ENCODE peak calls at places on chromosomes 16 and 17, in eight cellular contexts. One of them, this sample, is unnamed. For H3K4me1, the result is how much of the 10 kb centered on the place peaks cover.

GRCh38 chr17:66175892-66176291 is 16.0 kb downstream of the CEP112 start:
- DNase-seq in GM12878: no peak
- DNase-seq in pancreas: no peak
- DNase-seq in A549: no peak
- DNase-seq in SK-N-SH: no peak
- DNase-seq in body of pancreas: no peak
- DNase-seq in transverse colon: no peak
- DNase-seq in cardiac muscle cell: no peak
- DNase-seq in this sample: no peak

GRCh38 chr16:70689035-70689969 is 3.4 kb upstream of the MTSS2 start:
- DNase-seq in GM12878: no peak
- DNase-seq in pancreas: no peak
- DNase-seq in A549: no peak
- DNase-seq in SK-N-SH: no peak
- DNase-seq in body of pancreas: peak
- DNase-seq in transverse colon: peak
- DNase-seq in cardiac muscle cell: no peak
- DNase-seq in this sample: no peak

GRCh38 chr17:66200685-66201092 is 8.8 kb upstream of the CEP112 start:
- DNase-seq in GM12878: no peak
- DNase-seq in pancreas: peak
- DNase-seq in A549: peak
- DNase-seq in SK-N-SH: peak
- DNase-seq in body of pancreas: peak
- DNase-seq in transverse colon: peak
- DNase-seq in cardiac muscle cell: peak
- DNase-seq in this sample: peak

GRCh38 chr16:24511801-24512200 is 27.6 kb upstream of the RBBP6 start:
- DNase-seq in GM12878: no peak
- DNase-seq in pancreas: no peak
- DNase-seq in A549: no peak
- DNase-seq in SK-N-SH: no peak
- DNase-seq in body of pancreas: no peak
- DNase-seq in transverse colon: no peak
- DNase-seq in cardiac muscle cell: no peak
- DNase-seq in this sample: no peak

GRCh38 chr16:11768850-11769249 is 26.2 kb upstream of the TXNDC11 start:
- DNase-seq in GM12878: peak
- DNase-seq in pancreas: no peak
- DNase-seq in A549: no peak
- DNase-seq in SK-N-SH: no peak
- DNase-seq in body of pancreas: no peak
- DNase-seq in transverse colon: no peak
- DNase-seq in cardiac muscle cell: no peak
- DNase-seq in this sample: no peak

GRCh38 chr16:85659805-85660511 is 28.8 kb downstream of the GINS2 start:
- DNase-seq in GM12878: no peak
- DNase-seq in pancreas: no peak
- DNase-seq in A549: peak
- DNase-seq in SK-N-SH: peak
- DNase-seq in body of pancreas: peak
- DNase-seq in transverse colon: peak
- DNase-seq in cardiac muscle cell: peak
- DNase-seq in this sample: peak

GRCh38 chr16:2072926-2073325 is 25.1 kb downstream of the TSC2 start:
- DNase-seq in GM12878: no peak
- DNase-seq in pancreas: no peak
- DNase-seq in A549: no peak
- DNase-seq in SK-N-SH: no peak
- DNase-seq in body of pancreas: no peak
- DNase-seq in transverse colon: no peak
- DNase-seq in cardiac muscle cell: no peak
- DNase-seq in this sample: no peak

GRCh38 chr17:13194887-13195286 is 177.1 kb upstream of the ELAC2 start:
- DNase-seq in GM12878: no peak
- DNase-seq in pancreas: no peak
- DNase-seq in A549: no peak
- DNase-seq in SK-N-SH: no peak
- DNase-seq in body of pancreas: no peak
- DNase-seq in transverse colon: no peak
- DNase-seq in cardiac muscle cell: no peak
- DNase-seq in this sample: no peak

GRCh38 chr16:17518441-17518840 is 47.7 kb upstream of the XYLT1 start:
- DNase-seq in GM12878: no peak
- DNase-seq in pancreas: no peak
- DNase-seq in A549: no peak
- DNase-seq in SK-N-SH: no peak
- DNase-seq in body of pancreas: no peak
- DNase-seq in transverse colon: no peak
- DNase-seq in cardiac muscle cell: no peak
- DNase-seq in this sample: no peak

GRCh38 chr17:1709971-1710806 is at the start of gene TLCD2:
- DNase-seq in GM12878: no peak
- DNase-seq in pancreas: peak
- DNase-seq in A549: peak
- DNase-seq in SK-N-SH: peak
- DNase-seq in body of pancreas: peak
- DNase-seq in transverse colon: peak
- DNase-seq in cardiac muscle cell: peak
- DNase-seq in this sample: peak

GRCh38 chr16:4372315-4372577 is 598 bp downstream of the VASN start:
- DNase-seq in GM12878: no peak
- DNase-seq in pancreas: no peak
- DNase-seq in A549: no peak
- DNase-seq in SK-N-SH: no peak
- DNase-seq in body of pancreas: no peak
- DNase-seq in transverse colon: no peak
- DNase-seq in cardiac muscle cell: no peak
- DNase-seq in this sample: no peak

GRCh38 chr16:4370151-4370550 is 1.5 kb upstream of the VASN start:
- DNase-seq in GM12878: no peak
- DNase-seq in pancreas: no peak
- DNase-seq in A549: no peak
- DNase-seq in SK-N-SH: no peak
- DNase-seq in body of pancreas: no peak
- DNase-seq in transverse colon: no peak
- DNase-seq in cardiac muscle cell: no peak
- DNase-seq in this sample: no peak

GRCh38 chr16:4372578-4373355 is 1.1 kb downstream of the VASN start:
- DNase-seq in GM12878: no peak
- DNase-seq in pancreas: no peak
- DNase-seq in A549: peak
- DNase-seq in SK-N-SH: peak
- DNase-seq in body of pancreas: peak
- DNase-seq in transverse colon: no peak
- DNase-seq in cardiac muscle cell: no peak
- DNase-seq in this sample: peak

GRCh38 chr16:4370570-4371480 is 823 bp upstream of the VASN start:
- DNase-seq in GM12878: no peak
- DNase-seq in pancreas: peak
- DNase-seq in A549: no peak
- DNase-seq in SK-N-SH: no peak
- DNase-seq in body of pancreas: peak
- DNase-seq in transverse colon: peak
- DNase-seq in cardiac muscle cell: no peak
- DNase-seq in this sample: peak

DNA sequence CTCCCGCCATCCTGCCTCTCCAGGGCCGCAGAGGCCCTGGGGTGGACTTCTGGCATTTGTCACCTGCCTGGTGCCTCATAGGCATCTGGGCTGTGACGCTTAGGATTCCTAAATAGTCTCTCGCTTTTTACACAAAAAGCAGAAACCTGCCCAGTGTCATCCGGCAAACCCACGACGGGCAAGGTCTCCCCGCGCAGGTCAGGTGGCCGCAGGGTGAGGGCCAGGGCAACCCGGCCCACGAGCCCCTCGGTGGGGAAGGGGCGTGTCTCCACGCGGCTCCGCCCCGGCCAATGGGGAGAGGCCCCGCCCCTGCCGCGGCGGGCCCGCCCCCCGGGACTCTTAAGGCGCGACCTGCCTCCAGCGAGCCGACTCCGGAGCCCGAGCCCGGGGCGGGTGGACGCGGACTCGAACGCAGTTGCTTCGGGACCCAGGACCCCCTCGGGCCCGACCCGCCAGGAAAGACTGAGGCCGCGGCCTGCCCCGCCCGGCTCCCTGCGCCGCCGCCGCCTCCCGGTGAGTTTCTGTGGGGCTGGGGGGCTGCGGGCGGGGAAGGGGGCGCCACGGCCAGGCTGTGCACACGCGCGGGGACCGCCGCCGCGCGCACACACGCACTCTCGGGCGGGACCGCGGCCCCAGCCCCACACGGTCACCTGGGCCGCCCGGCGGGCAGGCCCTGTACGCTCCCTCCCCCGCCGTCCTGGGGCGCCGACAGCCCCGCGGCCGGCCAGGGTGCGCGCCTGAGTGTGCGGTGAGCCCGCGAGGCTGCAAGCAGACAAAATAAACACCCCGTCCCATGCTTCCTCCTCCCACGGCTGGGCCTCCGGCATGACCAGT is at the start of gene VASN:
- DNase-seq in GM12878: no peak
- DNase-seq in pancreas: peak
- DNase-seq in A549: peak
- DNase-seq in SK-N-SH: peak
- DNase-seq in body of pancreas: peak
- DNase-seq in transverse colon: peak
- DNase-seq in cardiac muscle cell: peak
- DNase-seq in this sample: peak
- TF ChIP-seq CTCF in GM12878: no peak
- TF ChIP-seq CTCF in pancreas: no peak
- TF ChIP-seq CTCF in A549: no peak
- TF ChIP-seq CTCF in SK-N-SH: no peak
- TF ChIP-seq CTCF in body of pancreas: no peak
- TF ChIP-seq CTCF in transverse colon: no peak
- TF ChIP-seq CTCF in cardiac muscle cell: no peak
- TF ChIP-seq CTCF in this sample: no peak

GRCh38 chr17:81345211-81346089 is 49.8 kb upstream of the BAHCC1 start:
- DNase-seq in GM12878: no peak
- DNase-seq in pancreas: peak
- DNase-seq in A549: peak
- DNase-seq in SK-N-SH: peak
- DNase-seq in body of pancreas: peak
- DNase-seq in transverse colon: peak
- DNase-seq in cardiac muscle cell: peak
- DNase-seq in this sample: peak

GRCh38 chr17:81342062-81342699 is 47.1 kb upstream of the SLC38A10 start:
- DNase-seq in GM12878: no peak
- DNase-seq in pancreas: no peak
- DNase-seq in A549: no peak
- DNase-seq in SK-N-SH: no peak
- DNase-seq in body of pancreas: no peak
- DNase-seq in transverse colon: no peak
- DNase-seq in cardiac muscle cell: no peak
- DNase-seq in this sample: no peak

GRCh38 chr17:81340606-81341346 is 45.7 kb upstream of the SLC38A10 start:
- DNase-seq in GM12878: no peak
- DNase-seq in pancreas: peak
- DNase-seq in A549: no peak
- DNase-seq in SK-N-SH: peak
- DNase-seq in body of pancreas: peak
- DNase-seq in transverse colon: no peak
- DNase-seq in cardiac muscle cell: no peak
- DNase-seq in this sample: peak

GRCh38 chr17:81341347-81342061 is 46.4 kb upstream of the SLC38A10 start:
- DNase-seq in GM12878: no peak
- DNase-seq in pancreas: no peak
- DNase-seq in A549: no peak
- DNase-seq in SK-N-SH: no peak
- DNase-seq in body of pancreas: no peak
- DNase-seq in transverse colon: no peak
- DNase-seq in cardiac muscle cell: peak
- DNase-seq in this sample: no peak

GRCh38 chr17:81342700-81343070 is 47.6 kb upstream of the SLC38A10 start:
- DNase-seq in GM12878: no peak
- DNase-seq in pancreas: no peak
- DNase-seq in A549: no peak
- DNase-seq in SK-N-SH: no peak
- DNase-seq in body of pancreas: no peak
- DNase-seq in transverse colon: no peak
- DNase-seq in cardiac muscle cell: no peak
- DNase-seq in this sample: no peak
- H3K4me1 ChIP-seq in GM12878: under half
- H3K4me1 ChIP-seq in pancreas: under half
- H3K4me1 ChIP-seq in A549: half or more
- H3K4me1 ChIP-seq in SK-N-SH: under half
- H3K4me1 ChIP-seq in body of pancreas: half or more
- H3K4me1 ChIP-seq in transverse colon: half or more
- H3K4me1 ChIP-seq in cardiac muscle cell: under half
- H3K4me1 ChIP-seq in this sample: under half

GRCh38 chr17:26962255-26963162 is 331.4 kb upstream of the WSB1 start:
- DNase-seq in GM12878: no peak
- DNase-seq in pancreas: no peak
- DNase-seq in A549: no peak
- DNase-seq in SK-N-SH: peak
- DNase-seq in body of pancreas: no peak
- DNase-seq in transverse colon: no peak
- DNase-seq in cardiac muscle cell: no peak
- DNase-seq in this sample: no peak
- TF ChIP-seq CTCF in GM12878: no peak
- TF ChIP-seq CTCF in pancreas: no peak
- TF ChIP-seq CTCF in A549: no peak
- TF ChIP-seq CTCF in SK-N-SH: no peak
- TF ChIP-seq CTCF in body of pancreas: no peak
- TF ChIP-seq CTCF in transverse colon: no peak
- TF ChIP-seq CTCF in cardiac muscle cell: no peak
- TF ChIP-seq CTCF in this sample: no peak

GRCh38 chr16:4327386-4327781 is 11.5 kb downstream of the GLIS2 start:
- DNase-seq in GM12878: no peak
- DNase-seq in pancreas: no peak
- DNase-seq in A549: no peak
- DNase-seq in SK-N-SH: peak
- DNase-seq in body of pancreas: no peak
- DNase-seq in transverse colon: no peak
- DNase-seq in cardiac muscle cell: no peak
- DNase-seq in this sample: no peak
- H3K4me1 ChIP-seq in GM12878: under half
- H3K4me1 ChIP-seq in pancreas: under half
- H3K4me1 ChIP-seq in A549: half or more
- H3K4me1 ChIP-seq in SK-N-SH: under half
- H3K4me1 ChIP-seq in body of pancreas: half or more
- H3K4me1 ChIP-seq in transverse colon: half or more
- H3K4me1 ChIP-seq in cardiac muscle cell: under half
- H3K4me1 ChIP-seq in this sample: under half

DNA sequence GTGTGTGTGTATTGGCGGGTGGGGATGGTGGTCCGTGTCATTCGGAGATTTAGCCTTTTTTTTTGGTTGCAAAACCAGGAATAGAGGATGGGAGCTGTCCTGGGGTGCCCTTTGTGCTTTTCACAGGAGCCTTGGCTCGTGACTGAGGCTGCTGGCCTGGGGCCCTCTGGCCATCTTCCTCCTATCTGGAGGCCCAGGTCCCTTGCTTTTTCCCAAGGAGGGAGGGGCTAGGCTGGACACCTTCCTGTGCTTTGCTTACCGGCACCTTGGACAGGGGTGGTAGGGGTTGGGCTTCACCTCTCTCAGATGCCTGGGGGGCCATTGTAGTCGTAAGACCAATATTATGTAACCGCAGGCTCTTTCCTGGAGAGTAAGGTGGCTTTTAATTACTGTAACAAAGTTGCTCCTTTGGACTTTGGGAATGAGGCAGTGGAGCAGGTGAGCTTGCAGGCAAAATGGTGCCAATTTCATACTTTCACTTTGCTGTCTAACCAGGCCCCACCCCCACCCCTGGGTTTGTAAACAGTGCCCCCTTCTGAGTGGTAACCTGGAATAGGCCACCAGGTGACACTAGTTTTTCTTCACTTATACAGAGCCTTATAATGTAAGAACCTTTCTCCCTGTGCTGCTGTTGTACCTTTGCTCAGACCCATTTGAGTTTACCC is 1.2 kb downstream of the DYNLL2 start:
- DNase-seq in GM12878: peak
- DNase-seq in pancreas: peak
- DNase-seq in A549: peak
- DNase-seq in SK-N-SH: peak
- DNase-seq in body of pancreas: peak
- DNase-seq in transverse colon: peak
- DNase-seq in cardiac muscle cell: peak
- DNase-seq in this sample: peak
- TF ChIP-seq CTCF in GM12878: peak
- TF ChIP-seq CTCF in pancreas: no peak
- TF ChIP-seq CTCF in A549: peak
- TF ChIP-seq CTCF in SK-N-SH: peak
- TF ChIP-seq CTCF in body of pancreas: peak
- TF ChIP-seq CTCF in transverse colon: no peak
- TF ChIP-seq CTCF in cardiac muscle cell: peak
- TF ChIP-seq CTCF in this sample: peak

This sample was measured in BE2C.